ENCODE peak calls at places on chromosomes 16 and 17, in four cellular contexts. B, T, K and M are unnamed samples.

GRCh38 chr16:4937782-4938682 is 1.1 kb upstream of the PPL start:
- ATAC-seq in B (no peak), T (peak), K (peak), M (no peak)

GRCh38 chr17:18176152-18176551 is 7.5 kb upstream of the ALKBH5 start:
- ATAC-seq in B (no peak), T (no peak), K (no peak), M (no peak)

GRCh38 chr17:57519199-57519598 is 225.9 kb downstream of the CCDC182 start:
- ATAC-seq in B (no peak), T (peak), K (peak), M (no peak)

GRCh38 chr16:74462361-74462760 is 41.1 kb upstream of the CLEC18B start:
- ATAC-seq in B (no peak), T (no peak), K (no peak), M (no peak)

GRCh38 chr17:14069251-14069981 is at the start of gene COX10:
- ATAC-seq in B (peak), T (peak), K (peak), M (peak)

GRCh38 chr17:34533811-34534527 is 45.4 kb upstream of the TMEM132E start:
- ATAC-seq in B (no peak), T (no peak), K (no peak), M (no peak)

GRCh38 chr17:49723423-49723822 is 15.7 kb upstream of the SLC35B1 start:
- ATAC-seq in B (no peak), T (peak), K (peak), M (peak)

GRCh38 chr17:77235370-77236080 is 94.8 kb downstream of the SEC14L1 start:
- ATAC-seq in B (peak), T (peak), K (no peak), M (peak)

GRCh38 chr17:12624221-12624620 is 41.5 kb upstream of the MYOCD start:
- ATAC-seq in B (no peak), T (no peak), K (no peak), M (no peak)

GRCh38 chr17:69525920-69526841 is 111.7 kb downstream of the MAP2K6 start:
- ATAC-seq in B (no peak), T (peak), K (peak), M (peak)

GRCh38 chr16:47984669-47985068 is 171.1 kb downstream of the ABCC12 start:
- ATAC-seq in B (no peak), T (no peak), K (no peak), M (no peak)

GRCh38 chr16:20894388-20894787 is 5.8 kb downstream of the DCUN1D3 start:
- ATAC-seq in B (no peak), T (no peak), K (no peak), M (no peak)

GRCh38 chr17:64028874-64029464 is 8.5 kb upstream of the ICAM2 start:
- ATAC-seq in B (peak), T (peak), K (peak), M (no peak)

GRCh38 chr16:20952144-20952797 is 51.7 kb downstream of the LYRM1 start:
- ATAC-seq in B (no peak), T (no peak), K (no peak), M (no peak)

GRCh38 chr17:10156579-10157488 is 41.6 kb downstream of the GAS7 start:
- ATAC-seq in B (peak), T (peak), K (peak), M (peak)